ENCODE peak calls at places on chromosome 3, in four cellular contexts. N is CD8-positive, alpha-beta T cell; Z is cardiac fibroblast; T is endothelial cell of umbilical vein. K is an unnamed sample.
A peak's percentile ranks its signal among the peaks of the same experiment; 100 is the strongest.

GRCh38 chr3:118239253-118239652 is 795.4 kb downstream of the IGSF11 start:
- DNase-seq in T (no peak), N (no peak), Z (no peak), K (no peak)

GRCh38 chr3:163481738-163482137 is 1596.6 kb downstream of the SI start:
- DNase-seq in N (no peak), Z (no peak), T (no peak), K (no peak)

GRCh38 chr3:146421814-146422748 is 47.3 kb downstream of the PLSCR2 start:
- DNase-seq in T (peak; percentile 7), N (no peak), Z (peak; percentile 11), K (no peak)

GRCh38 chr3:45007091-45007490 is 19.0 kb upstream of the CLEC3B start:
- DNase-seq in T (no peak), N (no peak), Z (no peak), K (no peak)

GRCh38 chr3:161913786-161914389 is 417.3 kb downstream of the OTOL1 start:
- DNase-seq in N (no peak), Z (peak; percentile 55), T (no peak), K (no peak)

GRCh38 chr3:36381311-36381956 is 1.1 kb downstream of the STAC start:
- DNase-seq in T (no peak), Z (no peak), N (no peak), K (no peak)

GRCh38 chr3:112005091-112005672 is 6.5 kb downstream of the TAGLN3 start:
- DNase-seq in T (no peak), Z (no peak), N (no peak), K (no peak)

GRCh38 chr3:15953841-15954240 is 156.1 kb upstream of the ANKRD28 start:
- DNase-seq in T (no peak), N (no peak), Z (no peak), K (no peak)

GRCh38 chr3:64382171-64382570 is 156.9 kb upstream of the PRICKLE2 start:
- DNase-seq in N (no peak), T (peak; percentile 11), Z (no peak), K (no peak)

GRCh38 chr3:136787226-136787793 is 31.6 kb upstream of the SLC35G2 start:
- DNase-seq in T (peak; percentile 50), Z (peak; percentile 55), N (no peak), K (no peak)

GRCh38 chr3:10248984-10249748 is 907 bp downstream of the TATDN2 start:
- DNase-seq in Z (no peak), N (no peak), T (peak; percentile 35), K (peak; percentile 78)

GRCh38 chr3:71532639-71533395 is 50.7 kb downstream of the FOXP1 start:
- DNase-seq in Z (no peak), T (peak; percentile 71), N (no peak), K (no peak)

GRCh38 chr3:114496021-114496434 is 202.2 kb downstream of the TIGIT start:
- DNase-seq in T (no peak), Z (peak; percentile 47), N (no peak), K (no peak)

GRCh38 chr3:123818921-123819429 is 65.2 kb downstream of the MYLK start:
- DNase-seq in T (peak; percentile 29), Z (peak; percentile 48), N (no peak), K (no peak)

GRCh38 chr3:39531681-39532080 is 64.2 kb downstream of the MOBP start:
- DNase-seq in T (peak; percentile 98), N (no peak), Z (peak; percentile 88), K (no peak)

DNA sequence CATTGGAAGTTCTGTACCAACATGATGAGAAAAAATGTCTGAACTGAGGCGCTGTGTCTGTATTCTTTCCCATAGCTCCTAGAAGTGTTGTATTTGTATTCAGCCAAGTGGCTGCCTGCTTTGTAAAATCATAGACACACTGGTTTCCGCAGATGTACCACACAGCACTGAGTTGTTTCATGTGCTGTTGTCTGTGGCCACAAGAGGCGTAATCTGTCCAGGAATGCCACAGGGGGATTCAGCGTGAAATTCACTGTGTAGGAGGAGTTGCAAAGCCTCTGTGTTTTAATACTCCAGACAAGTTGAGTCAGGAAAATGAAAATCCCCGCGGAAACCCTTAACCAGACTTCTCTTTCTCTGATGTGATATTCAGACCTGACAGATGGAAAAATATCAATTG is 462.2 kb downstream of the NSUN3 start:
- DNase-seq in N (no peak), Z (peak; percentile 10), T (no peak), K (no peak)
- TF ChIP-seq CTCF in N (no peak), Z (peak; percentile 61), T (no peak), K (no peak)

GRCh38 chr3:197519801-197520211 is 36.0 kb downstream of the BDH1 start:
- DNase-seq in Z (no peak), T (no peak), N (no peak), K (no peak)
- TF ChIP-seq CTCF in Z (no peak), T (no peak), N (no peak), K (no peak)

DNA sequence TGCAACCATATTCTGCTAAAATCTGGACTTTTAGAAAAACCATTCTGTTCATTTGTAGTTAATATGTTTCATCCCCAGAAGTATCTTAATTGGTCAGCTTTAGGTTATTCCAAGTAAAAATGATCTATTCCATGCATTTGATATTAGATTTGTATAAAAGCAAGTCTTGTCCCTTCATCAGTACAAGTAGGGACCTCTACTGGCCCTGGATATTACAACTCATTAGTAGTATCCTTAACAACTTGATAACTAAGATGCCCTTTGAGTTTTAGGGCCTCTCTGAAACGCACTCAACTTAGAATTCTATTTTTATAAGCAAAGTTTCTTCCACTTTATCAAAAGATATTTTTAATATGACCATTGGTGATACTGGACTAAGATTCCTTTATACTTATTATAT is 25.3 kb upstream of the SELENOT start:
- DNase-seq in N (no peak), T (peak; percentile 43), Z (peak; percentile 20), K (no peak)
- TF ChIP-seq CTCF in N (no peak), T (no peak), Z (no peak), K (no peak)

DNA sequence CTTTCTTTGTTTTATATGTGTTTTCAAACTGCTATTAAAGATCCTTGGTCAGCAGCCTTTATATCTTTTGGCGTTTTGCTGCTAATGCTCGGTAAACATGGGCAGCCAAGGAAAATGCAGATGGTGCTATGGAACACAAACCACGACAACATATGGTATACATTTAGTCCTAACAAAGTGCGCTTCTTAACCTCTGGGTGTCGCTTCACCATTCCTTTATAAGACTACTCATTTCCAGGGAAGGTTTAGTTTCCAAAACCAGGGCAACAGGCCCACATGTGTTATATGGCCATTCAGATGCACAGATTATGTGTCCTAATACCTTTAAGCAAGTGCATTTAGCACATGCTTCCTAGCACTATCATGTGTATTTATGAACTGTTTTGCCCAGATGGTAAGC is 14.7 kb downstream of the SHOX2 start:
- DNase-seq in N (no peak), Z (peak; percentile 62), T (peak; percentile 34), K (no peak)
- TF ChIP-seq CTCF in N (no peak), Z (peak; percentile 43), T (peak; percentile 27), K (no peak)

GRCh38 chr3:61780455-61781239 is 219.3 kb downstream of the PTPRG start:
- DNase-seq in Z (no peak), T (no peak), N (no peak), K (no peak)

GRCh38 chr3:61774279-61774890 is 213.0 kb downstream of the PTPRG start:
- DNase-seq in Z (no peak), N (no peak), T (no peak), K (no peak)

GRCh38 chr3:61776390-61776789 is 215.0 kb downstream of the PTPRG start:
- DNase-seq in Z (no peak), N (no peak), T (no peak), K (no peak)

GRCh38 chr3:61777483-61777882 is 216.1 kb downstream of the PTPRG start:
- DNase-seq in N (no peak), Z (no peak), T (no peak), K (no peak)

GRCh38 chr3:61778095-61778494 is 216.7 kb downstream of the PTPRG start:
- DNase-seq in N (no peak), Z (no peak), T (no peak), K (no peak)
- TF ChIP-seq CTCF in N (no peak), Z (no peak), T (no peak), K (no peak)

DNA sequence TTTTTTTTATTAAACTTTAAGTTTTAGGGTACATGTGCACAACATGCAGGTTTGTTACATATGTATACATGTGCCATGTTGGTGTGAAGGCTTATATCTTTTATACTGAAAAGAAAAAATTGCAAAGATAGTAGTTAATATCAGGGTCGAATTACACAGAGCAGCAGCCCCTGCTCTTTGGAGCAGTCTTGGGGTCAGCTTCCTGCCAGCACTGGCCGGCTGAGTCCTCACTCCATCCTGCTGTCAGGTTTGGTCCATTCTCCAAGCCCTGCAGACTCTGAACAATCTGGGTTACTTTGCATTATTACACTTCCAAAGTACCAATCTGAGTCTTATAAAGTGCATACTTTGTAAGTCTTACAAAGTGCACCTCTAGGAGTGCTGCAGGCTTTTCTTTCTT is 66.0 kb downstream of the COL8A1 start:
- DNase-seq in T (no peak), Z (no peak), N (no peak), K (no peak)
- TF ChIP-seq CTCF in T (no peak), Z (no peak), N (no peak), K (no peak)